ENCODE peak calls at places on chromosomes 13 and 19, in four cellular contexts. U is spleen; J is CD4-positive, alpha-beta T cell; G is neural progenitor cell. O is an unnamed sample.

GRCh38 chr13:72121466-72121865 is 254.5 kb upstream of the DACH1 start:
- DNase-seq in J (no peak), G (peak), U (no peak), O (no peak)

GRCh38 chr13:59829690-59830089 is 334.0 kb downstream of the DIAPH3 start:
- DNase-seq in G (no peak), J (no peak), U (no peak), O (no peak)

GRCh38 chr13:30576528-30576927 is 41.2 kb upstream of the USPL1 start:
- DNase-seq in U (no peak), G (no peak), J (peak), O (no peak)

GRCh38 chr13:94309997-94310842 is 169.3 kb downstream of the DCT start:
- DNase-seq in U (no peak), G (no peak), J (no peak), O (no peak)

GRCh38 chr13:88656751-88657150 is 985.6 kb downstream of the SLITRK5 start:
- DNase-seq in J (no peak), G (no peak), U (no peak), O (no peak)

GRCh38 chr19:30516586-30516985 is 144.4 kb downstream of the ZNF536 start:
- DNase-seq in J (no peak), U (no peak), G (no peak), O (no peak)

GRCh38 chr19:13093407-13094284 is 9.0 kb downstream of the LYL1 start:
- DNase-seq in U (peak), J (peak), G (peak), O (peak)

GRCh38 chr13:48892311-48892710 is 83.4 kb upstream of the FNDC3A start:
- DNase-seq in G (no peak), U (no peak), J (no peak), O (no peak)

GRCh38 chr13:27353653-27354052 is 70.8 kb upstream of the GTF3A start:
- DNase-seq in G (no peak), J (no peak), U (no peak), O (no peak)

GRCh38 chr19:40609561-40610395 is 8.6 kb downstream of the LTBP4 start:
- DNase-seq in G (peak), U (peak), J (peak), O (peak)

GRCh38 chr13:28794370-28794769 is 25.8 kb upstream of the MTUS2 start:
- DNase-seq in U (no peak), J (no peak), G (no peak), O (no peak)

GRCh38 chr13:97574926-97575325 is 141.0 kb downstream of the RAP2A start:
- DNase-seq in G (peak), U (no peak), J (no peak), O (no peak)

GRCh38 chr19:13014101-13014920 is 19.0 kb downstream of the NFIX start:
- DNase-seq in G (peak), U (no peak), J (no peak), O (no peak)

GRCh38 chr19:36152886-36153525 is 759 bp upstream of the COX7A1 start:
- DNase-seq in G (no peak), J (no peak), U (peak), O (no peak)

GRCh38 chr13:111020546-111020945 is 94.6 kb upstream of the ARHGEF7 start:
- DNase-seq in G (no peak), J (no peak), U (no peak), O (no peak)

GRCh38 chr19:23547816-23548430 is 139.1 kb downstream of the ZNF675 start:
- DNase-seq in J (no peak), G (no peak), U (no peak), O (no peak)

GRCh38 chr19:2079865-2080301 is 16.2 kb downstream of the MOB3A start:
- DNase-seq in G (no peak), U (no peak), J (no peak), O (no peak)

GRCh38 chr19:36225219-36225892 is 10.4 kb downstream of the ZNF146 start:
- DNase-seq in U (no peak), G (no peak), J (no peak), O (no peak)

GRCh38 chr19:18650048-18650435 is 13.2 kb downstream of the KLHL26 start:
- DNase-seq in U (no peak), G (no peak), J (no peak), O (no peak)

GRCh38 chr19:29285878-29286277 is 72.9 kb upstream of the UQCRFS1 start:
- DNase-seq in J (no peak), G (peak), U (no peak), O (peak)

GRCh38 chr19:41641879-41642485 is 15.1 kb upstream of the CEACAM4 start:
- DNase-seq in U (no peak), G (peak), J (peak), O (peak)

GRCh38 chr13:37656247-37656940 is 57.8 kb upstream of the POSTN start:
- DNase-seq in U (no peak), G (no peak), J (no peak), O (no peak)

GRCh38 chr19:38264486-38265212 is at the start of gene SPINT2:
- DNase-seq in J (peak), U (peak), G (peak), O (no peak)

GRCh38 chr19:49421878-49422202 is 1.4 kb downstream of the PTH2 start:
- DNase-seq in J (no peak), U (no peak), G (no peak), O (no peak)

GRCh38 chr19:49135686-49136085 is 16.3 kb downstream of the PPFIA3 start:
- DNase-seq in J (no peak), U (no peak), G (no peak), O (no peak)

GRCh38 chr19:7673995-7674667 is 2.8 kb upstream of the MCEMP1 start:
- DNase-seq in U (peak), J (no peak), G (peak), O (peak)

GRCh38 chr19:4018140-4018613 is 10.6 kb downstream of the PIAS4 start:
- DNase-seq in U (no peak), J (no peak), G (no peak), O (no peak)

GRCh38 chr13:44309771-44310767 is 63.6 kb upstream of the SERP2 start:
- DNase-seq in J (no peak), G (no peak), U (no peak), O (no peak)

GRCh38 chr19:22735911-22736645 is 47.9 kb downstream of the ZNF99 start:
- DNase-seq in J (no peak), G (no peak), U (no peak), O (no peak)

GRCh38 chr13:48580185-48580803 is 47.4 kb upstream of the RCBTB2 start:
- DNase-seq in J (peak), U (no peak), G (peak), O (no peak)

GRCh38 chr13:76223999-76224398 is 587.9 kb downstream of the LMO7 start:
- DNase-seq in U (no peak), G (no peak), J (no peak), O (no peak)

GRCh38 chr19:13373599-13373998 is 132.7 kb downstream of the CACNA1A start:
- DNase-seq in J (no peak), G (no peak), U (no peak), O (no peak)

GRCh38 chr13:99446242-99446641 is 55.0 kb upstream of the TM9SF2 start:
- DNase-seq in J (no peak), U (no peak), G (no peak), O (no peak)
- TF ChIP-seq CTCF in J (no peak), U (no peak), G (peak), O (no peak)

GRCh38 chr19:17469092-17469370 is 1.3 kb upstream of the SLC27A1 start:
- DNase-seq in U (no peak), J (peak), G (no peak), O (no peak)

GRCh38 chr19:17468302-17469091 is 1.8 kb upstream of the SLC27A1 start:
- DNase-seq in G (peak), U (peak), J (no peak), O (peak)

GRCh38 chr19:17467471-17468301 is 2.6 kb upstream of the SLC27A1 start:
- DNase-seq in U (no peak), G (no peak), J (no peak), O (no peak)

GRCh38 chr19:17470204-17470841 is at the start of gene SLC27A1:
- DNase-seq in G (peak), U (peak), J (peak), O (peak)

GRCh38 chr19:17469371-17470203 is 737 bp upstream of the SLC27A1 start:
- DNase-seq in U (peak), J (peak), G (peak), O (peak)
- TF ChIP-seq CTCF in U (no peak), J (no peak), G (no peak), O (no peak)

GRCh38 chr13:57925250-57925649 is 293.7 kb downstream of the PCDH17 start:
- DNase-seq in U (no peak), G (no peak), J (no peak), O (no peak)
- TF ChIP-seq CTCF in U (no peak), G (no peak), J (no peak), O (no peak)

GRCh38 chr13:112968910-112969691 is at the start of gene MCF2L:
- DNase-seq in J (peak), G (peak), U (peak), O (peak)

GRCh38 chr13:112967666-112968379 is 1.2 kb upstream of the MCF2L start:
- DNase-seq in G (peak), U (peak), J (no peak), O (peak)

GRCh38 chr13:112966776-112967175 is 2.2 kb upstream of the MCF2L start:
- DNase-seq in J (no peak), U (peak), G (no peak), O (peak)

GRCh38 chr13:112969692-112970338 is 801 bp downstream of the MCF2L start:
- DNase-seq in J (no peak), G (no peak), U (no peak), O (no peak)

DNA sequence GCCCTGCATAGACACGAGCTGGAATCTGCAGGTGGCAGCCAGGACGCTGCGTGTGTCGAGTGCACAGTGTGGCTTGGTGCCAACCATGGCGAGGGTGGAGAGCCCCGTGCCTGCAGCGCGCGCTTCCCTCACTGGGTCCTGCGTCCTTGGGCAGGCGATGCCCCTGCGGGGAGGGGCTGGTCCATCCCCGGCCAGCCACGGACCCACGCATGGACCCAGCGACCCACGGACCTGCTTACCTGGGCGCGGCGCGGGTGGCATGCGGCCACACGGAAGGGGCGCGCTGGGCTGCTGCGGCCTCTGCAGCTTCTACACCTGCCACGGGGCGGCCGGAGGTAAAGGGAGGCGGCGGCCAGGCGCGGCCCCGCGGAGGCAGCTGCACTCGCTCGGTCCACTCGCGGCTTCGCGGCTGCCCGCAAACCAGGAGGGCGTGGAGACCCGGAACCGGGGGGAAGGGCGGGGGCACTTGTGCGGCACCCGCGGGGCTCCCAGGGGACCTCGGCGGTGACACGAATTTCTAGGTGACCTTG is 569 bp upstream of the MCF2L start:
- DNase-seq in U (peak), J (peak), G (peak), O (peak)
- TF ChIP-seq CTCF in U (no peak), J (no peak), G (peak), O (no peak)